ENCODE peak calls at places on chromosomes 12 and 14, in five cellular contexts. Z is breast epithelium, Y is A549, G is K562, H is H1. I is an unnamed sample.

GRCh38 chr14:100680439-100681051 is 46.1 kb upstream of the DLK1 start:
- DNase-seq in Y (no peak), G (peak), H (no peak), Z (no peak), I (no peak)

GRCh38 chr12:27542628-27543027 is 18.6 kb downstream of the PPFIBP1 start:
- DNase-seq in H (no peak), Y (peak), Z (no peak), G (no peak), I (no peak)

GRCh38 chr12:57160741-57161140 is 13.3 kb upstream of the LRP1-AS start:
- DNase-seq in H (no peak), Z (no peak), Y (no peak), G (no peak), I (no peak)

GRCh38 chr12:94717656-94718055 is 67.3 kb upstream of the TMCC3 start:
- DNase-seq in Y (no peak), G (no peak), H (no peak), Z (no peak), I (no peak)

GRCh38 chr12:2794261-2794735 is 472 bp upstream of the FKBP4 start:
- DNase-seq in Z (peak), H (peak), G (peak), Y (no peak), I (no peak)

GRCh38 chr12:117129391-117129790 is 30.2 kb upstream of the TESC start:
- DNase-seq in Z (no peak), Y (no peak), G (no peak), H (no peak), I (no peak)

GRCh38 chr12:46483572-46484395 is 111.2 kb upstream of the SLC38A2 start:
- DNase-seq in H (no peak), G (peak), Y (peak), Z (no peak), I (no peak)

GRCh38 chr12:40105265-40105514 is 691 bp downstream of the SLC2A13 start:
- DNase-seq in Z (no peak), G (no peak), H (no peak), Y (no peak), I (no peak)

GRCh38 chr12:51773145-51773869 is 75.2 kb downstream of the FIGNL2 start:
- DNase-seq in Z (no peak), G (no peak), H (no peak), Y (peak), I (no peak)

GRCh38 chr14:34981743-34982420 is 910 bp upstream of the SRP54 start:
- DNase-seq in G (no peak), Y (peak), Z (peak), H (no peak), I (peak)

GRCh38 chr14:78764240-78764639 is 594.1 kb downstream of the NRXN3 start:
- DNase-seq in Y (no peak), H (no peak), Z (no peak), G (no peak), I (no peak)

GRCh38 chr12:54631551-54631950 is 3.1 kb downstream of the LACRT start:
- DNase-seq in G (no peak), Z (no peak), H (no peak), Y (no peak), I (no peak)

GRCh38 chr12:116710367-116710766 is 27.5 kb downstream of the SPRING1 start:
- DNase-seq in Z (no peak), Y (no peak), H (no peak), G (no peak), I (no peak)

GRCh38 chr12:123254853-123255446 is 16.7 kb downstream of the CDK2AP1 start:
- DNase-seq in G (no peak), Z (no peak), Y (no peak), H (no peak), I (no peak)

GRCh38 chr14:31294736-31295398 is 87.3 kb upstream of the HECTD1 start:
- DNase-seq in G (no peak), Z (no peak), Y (no peak), H (no peak), I (no peak)

GRCh38 chr12:76197283-76197682 is 112.8 kb upstream of the NAP1L1 start:
- DNase-seq in Z (no peak), Y (no peak), H (no peak), G (no peak), I (no peak)

GRCh38 chr12:90028620-90029051 is 320.0 kb upstream of the ATP2B1 start:
- DNase-seq in G (no peak), Z (no peak), Y (no peak), H (no peak), I (no peak)

GRCh38 chr12:2613674-2614073 is 181.1 kb upstream of the FKBP4 start:
- DNase-seq in H (no peak), Z (no peak), Y (peak), G (no peak), I (no peak)

GRCh38 chr14:96080571-96080970 is 41.4 kb downstream of the C14orf132 start:
- DNase-seq in G (no peak), Z (no peak), Y (no peak), H (no peak), I (no peak)

GRCh38 chr12:119594772-119595445 is 1.3 kb downstream of the TMEM233 start:
- DNase-seq in G (no peak), Z (no peak), H (peak), Y (no peak), I (peak)

GRCh38 chr12:57881035-57881973 is 34.8 kb upstream of the CTDSP2 start:
- DNase-seq in Y (no peak), G (no peak), H (no peak), Z (peak), I (no peak)

GRCh38 chr12:89309452-89309802 is 42.9 kb downstream of the DUSP6 start:
- DNase-seq in G (no peak), Y (no peak), H (no peak), Z (no peak), I (no peak)

GRCh38 chr14:70955543-70956480 is 48.6 kb downstream of the PCNX1 start:
- DNase-seq in H (no peak), Y (peak), Z (no peak), G (no peak), I (peak)

GRCh38 chr12:77845831-77846230 is 15.1 kb downstream of the NAV3 start:
- DNase-seq in H (no peak), Z (no peak), Y (no peak), G (no peak), I (no peak)

GRCh38 chr14:23052182-23052623 is 5.1 kb downstream of the CDH24 start:
- DNase-seq in Y (peak), Z (no peak), G (peak), H (peak), I (no peak)

GRCh38 chr12:32273712-32274111 is 125.6 kb upstream of the FGD4 start:
- DNase-seq in Z (no peak), H (peak), Y (no peak), G (peak), I (peak)

GRCh38 chr14:77903233-77903632 is 103.3 kb downstream of the ADCK1 start:
- DNase-seq in H (no peak), G (no peak), Y (no peak), Z (no peak), I (no peak)

GRCh38 chr14:34098045-34098984 is 147.4 kb upstream of the EGLN3 start:
- DNase-seq in Z (no peak), G (peak), Y (peak), H (peak), I (peak)

GRCh38 chr12:7934560-7935463 is 1.2 kb downstream of the SLC2A3 start:
- DNase-seq in Z (no peak), H (no peak), G (no peak), Y (no peak), I (no peak)

GRCh38 chr14:92680781-92681650 is 67.4 kb downstream of the LGMN start:
- DNase-seq in Y (peak), H (peak), Z (peak), G (peak), I (peak)

GRCh38 chr12:51863921-51864700 is 15.6 kb upstream of the FIGNL2 start:
- DNase-seq in H (peak), Z (no peak), G (no peak), Y (no peak), I (no peak)

GRCh38 chr14:23481362-23481970 is 12.0 kb downstream of the NGDN start:
- DNase-seq in Y (no peak), Z (no peak), H (peak), G (no peak), I (no peak)

GRCh38 chr14:58501214-58501816 is 73.8 kb downstream of the KIAA0586 start:
- DNase-seq in Y (peak), G (peak), H (no peak), Z (no peak), I (no peak)

GRCh38 chr14:50062438-50063039 is 53.8 kb downstream of the VCPKMT start:
- DNase-seq in Z (no peak), Y (peak), H (no peak), G (peak), I (no peak)

GRCh38 chr14:31360919-31361662 is 59.3 kb downstream of the HEATR5A start:
- DNase-seq in Y (peak), H (no peak), Z (no peak), G (no peak), I (no peak)

GRCh38 chr12:93243689-93244513 is 133.8 kb upstream of the NUDT4 start:
- DNase-seq in G (peak), Y (peak), Z (peak), H (no peak), I (peak)

GRCh38 chr12:120713861-120714482 is 3.7 kb downstream of the UNC119B start:
- DNase-seq in Z (peak), Y (peak), H (peak), G (peak), I (peak)

GRCh38 chr12:24890048-24890447 is 58.9 kb downstream of the BCAT1 start:
- DNase-seq in G (no peak), Z (no peak), H (no peak), Y (no peak), I (no peak)

GRCh38 chr14:98234208-98234607 is 1037.8 kb downstream of the BCL11B start:
- DNase-seq in Z (no peak), G (no peak), Y (no peak), H (no peak), I (no peak)

GRCh38 chr12:14699923-14700322 is 3.5 kb upstream of the GUCY2C start:
- DNase-seq in G (no peak), Y (no peak), H (no peak), Z (no peak), I (no peak)

DNA sequence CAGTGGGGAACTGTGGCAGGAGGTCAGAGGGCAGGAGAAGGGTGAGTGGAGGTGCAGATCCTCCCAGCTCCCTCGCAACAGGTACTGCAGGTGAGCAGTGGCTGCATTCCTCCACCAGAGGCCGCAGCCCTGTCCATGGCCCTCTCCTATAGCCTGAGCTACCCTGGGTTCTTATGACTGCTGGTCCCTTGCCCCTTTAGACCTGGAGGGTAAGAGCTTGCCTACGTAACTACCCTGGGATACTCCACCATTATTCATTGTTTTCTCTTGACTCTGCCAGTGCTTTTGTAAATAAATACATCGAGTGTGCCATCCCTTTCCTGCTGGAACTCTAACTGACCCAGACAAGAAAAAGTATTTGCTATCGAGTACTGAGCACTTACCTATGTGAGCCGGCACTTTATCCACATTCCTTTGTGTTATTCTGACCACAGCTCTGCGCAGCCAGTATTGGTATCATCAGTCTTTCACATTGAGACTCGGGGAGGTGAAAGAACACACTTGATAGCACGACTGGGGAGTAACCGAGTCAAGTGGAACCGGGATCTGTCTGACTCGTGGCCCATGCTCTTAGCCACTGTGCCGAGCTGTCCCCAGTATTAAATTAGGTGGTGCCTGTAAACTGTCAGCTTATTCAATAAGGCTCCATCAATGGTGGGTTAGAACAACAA is 38.5 kb downstream of the LTBP2 start:
- DNase-seq in H (no peak), Y (no peak), Z (no peak), G (no peak), I (peak)
- H3K27ac ChIP-seq in H (no peak), Y (peak), Z (peak), G (no peak), I (peak)

GRCh38 chr12:130029151-130029550 is 125.3 kb upstream of the TMEM132D start:
- DNase-seq in H (no peak), Y (no peak), Z (no peak), G (no peak), I (no peak)
- TF ChIP-seq POLR2A in H (no peak), Y (no peak), Z (no peak), G (no peak), I (no peak)

GRCh38 chr12:4323400-4323799 is 2.4 kb downstream of the TIGAR start:
- DNase-seq in H (no peak), Z (no peak), G (no peak), Y (no peak), I (no peak)
- H3K4me3 ChIP-seq in H (no peak), Z (no peak), G (no peak), Y (no peak), I (no peak)

GRCh38 chr12:65955418-65955817 is 131.1 kb downstream of the HMGA2 start:
- DNase-seq in Y (no peak), H (no peak), Z (no peak), G (no peak), I (no peak)
- H3K27ac ChIP-seq in Y (no peak), H (no peak), Z (no peak), G (no peak), I (no peak)

DNA sequence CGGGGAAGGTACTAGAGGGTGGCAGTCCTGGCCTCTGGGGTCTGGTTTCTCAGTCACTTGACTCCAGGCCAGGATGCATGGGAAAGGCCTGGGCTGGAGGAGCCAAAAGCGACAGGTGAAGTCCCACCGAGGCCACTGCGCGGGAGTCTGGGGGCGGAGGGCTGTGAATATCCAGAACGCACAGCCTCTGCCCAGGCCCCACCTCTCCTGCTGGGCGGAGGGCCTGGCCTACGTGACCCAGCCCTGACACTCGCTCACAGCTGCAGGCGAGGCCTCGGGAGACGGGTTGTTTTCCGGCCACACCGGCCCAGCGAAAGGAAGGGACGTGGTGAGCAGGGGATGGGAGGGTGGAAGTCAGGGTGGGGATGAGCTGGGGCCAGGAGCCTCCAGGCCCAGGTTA is 91.2 kb downstream of the RFLNA start:
- DNase-seq in G (no peak), H (no peak), Y (peak), Z (no peak), I (no peak)
- TF ChIP-seq POLR2A in G (no peak), H (no peak), Y (peak), Z (no peak), I (no peak)

DNA sequence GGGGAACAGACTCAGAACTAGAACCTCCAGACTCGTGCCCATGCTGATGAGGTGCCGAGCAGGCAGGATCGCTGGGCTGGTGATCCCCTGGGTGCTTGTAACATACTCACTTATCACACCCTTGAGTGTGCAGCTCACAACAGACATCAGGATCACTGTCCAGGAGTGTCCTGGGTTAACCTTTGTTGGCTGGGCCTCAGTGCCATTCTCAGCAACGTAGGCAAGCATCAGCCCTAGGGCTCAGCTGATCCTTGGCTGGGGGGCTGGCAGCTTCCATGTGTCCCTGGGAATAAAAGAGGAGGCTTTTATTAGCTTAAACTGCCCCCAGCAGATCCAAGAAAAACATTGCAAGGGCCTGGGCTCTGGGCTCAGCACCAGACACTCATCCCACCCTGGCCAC is 1.6 kb downstream of the TMEM229B start:
- DNase-seq in Z (no peak), Y (no peak), H (no peak), G (no peak), I (no peak)
- H3K4me3 ChIP-seq in Z (no peak), Y (no peak), H (no peak), G (no peak), I (no peak)

DNA sequence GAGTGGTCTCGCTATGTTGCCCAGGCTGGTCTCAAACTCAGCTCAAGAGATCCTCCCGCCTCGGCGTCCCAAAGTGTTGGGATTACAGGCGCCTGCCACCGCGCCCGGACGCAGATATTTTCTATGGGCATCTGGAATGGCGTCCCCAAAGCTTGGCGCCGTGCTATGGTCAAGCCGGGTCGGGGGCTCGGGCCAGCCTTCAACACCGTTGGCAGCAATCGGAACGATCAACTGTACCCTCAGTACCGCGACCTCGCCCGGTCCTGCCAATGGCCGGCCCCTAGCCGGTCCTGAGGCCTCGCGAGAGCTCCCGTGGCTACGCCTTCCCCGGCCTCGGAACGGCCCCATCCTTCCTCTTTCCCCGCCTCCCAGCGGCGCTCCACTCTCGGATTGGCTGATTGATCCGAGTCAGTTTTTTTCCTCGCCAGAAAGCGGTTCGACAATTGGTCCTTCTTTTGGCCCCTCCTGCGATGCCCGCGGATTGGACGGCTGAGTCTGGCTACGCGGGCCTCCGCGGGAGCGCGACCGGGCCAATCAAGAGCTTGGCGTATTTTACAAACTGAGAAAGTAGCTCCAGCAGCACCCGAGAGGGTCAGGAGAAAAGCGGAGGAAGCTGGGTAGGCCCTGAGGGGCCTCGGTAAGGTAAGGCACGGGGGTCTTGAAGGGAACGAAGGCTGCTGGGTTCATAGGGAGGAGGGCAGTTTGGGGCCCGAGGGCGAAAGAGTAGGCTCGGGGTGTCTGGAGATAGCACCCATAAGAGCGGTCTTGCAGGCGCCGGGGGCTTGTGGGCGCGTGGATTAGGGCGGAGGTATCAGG is at the start of gene TROAP:
- DNase-seq in G (peak), Z (peak), H (peak), Y (peak), I (peak)
- H3K27ac ChIP-seq in G (peak), Z (peak), H (peak), Y (peak), I (peak)

DNA sequence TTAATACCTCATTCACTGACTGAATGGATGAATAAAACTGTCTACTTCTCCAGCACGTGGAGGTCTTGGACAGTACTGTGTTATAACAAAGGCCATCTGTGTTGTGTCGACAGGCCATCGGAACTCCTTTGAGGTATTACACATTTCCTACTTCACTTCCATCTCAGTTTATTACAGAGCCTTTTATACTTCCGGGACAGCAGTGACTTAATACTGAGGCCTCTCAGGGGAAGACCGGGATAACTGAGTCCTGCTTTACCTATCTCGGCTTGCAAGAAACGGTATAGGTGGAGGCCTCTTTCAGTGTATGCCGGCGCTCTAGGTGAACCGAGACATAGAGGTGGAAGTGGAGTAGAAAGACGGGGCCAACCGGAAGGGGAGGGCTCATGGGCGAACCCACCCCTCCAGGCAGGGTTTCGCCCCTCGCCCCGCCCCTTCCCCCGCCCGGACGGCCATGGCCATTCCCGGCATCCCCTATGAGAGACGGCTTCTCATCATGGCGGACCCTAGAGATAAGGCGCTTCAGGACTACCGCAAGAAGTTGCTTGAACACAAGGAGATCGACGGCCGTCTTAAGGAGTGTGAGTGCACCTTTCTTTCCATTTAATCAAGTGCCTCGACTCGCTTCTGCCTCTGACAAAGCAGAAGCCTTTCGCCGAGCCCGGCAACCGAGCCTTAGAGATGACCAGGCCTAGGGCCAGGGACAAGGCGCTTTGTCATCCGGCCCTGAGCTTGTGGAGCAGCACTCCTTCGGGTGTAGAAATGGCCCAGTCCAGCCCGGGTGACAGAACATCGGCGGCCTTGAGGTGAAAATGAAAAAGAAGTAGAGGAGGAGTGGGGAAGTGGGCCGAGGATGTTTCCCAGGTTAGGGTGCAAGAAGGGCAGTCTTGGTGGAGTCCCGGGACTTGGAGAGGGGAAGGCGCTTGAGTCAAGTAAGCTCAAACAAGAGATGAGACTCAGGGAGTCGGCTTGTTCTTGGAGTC is at the start of gene PSMC6:
- DNase-seq in H (peak), G (peak), Y (peak), Z (peak), I (peak)
- TF ChIP-seq POLR2A in H (peak), G (peak), Y (peak), Z (peak), I (peak)

GRCh38 chr12:9120487-9121184 is 4.9 kb upstream of the A2M start:
- DNase-seq in H (no peak), G (no peak), Y (no peak), Z (no peak), I (no peak)
- H3K4me3 ChIP-seq in H (no peak), G (no peak), Y (no peak), Z (no peak), I (no peak)